ENCODE peak calls at places on chromosome 20, in eight cellular contexts. A is HTR-8/SVneo; G is astrocyte; D is stimulated activated CD8-positive, alpha-beta memory T cell treated with anti-CD3 and anti-CD28 coated beads, Interleukin-4, amount 100 ng/mL, for 4 hours; H is endothelial cell; I is GM23248; S is uterus; W is activated T-cell treated with anti-CD3 and anti-CD28 coated beads for 4 hours. Q is an unnamed sample.

GRCh38 chr20:44349349-44349748 is 6.2 kb upstream of the HNF4A start:
- DNase-seq in I (no peak), A (no peak), G (no peak), W (no peak), H (no peak), D (no peak), S (no peak), Q (no peak)

GRCh38 chr20:51492167-51493092 is 50.1 kb downstream of the NFATC2 start:
- DNase-seq in W (no peak), D (no peak), G (peak; percentile 73), A (no peak), H (peak; percentile 52), I (peak; percentile 57), S (peak; percentile 84), Q (no peak)

GRCh38 chr20:9926476-9926875 is 87.6 kb upstream of the PAK5 start:
- DNase-seq in S (no peak), I (no peak), D (no peak), W (no peak), G (no peak), H (no peak), A (no peak), Q (no peak)

GRCh38 chr20:32390999-32391398 is 32.9 kb downstream of the ASXL1 start:
- DNase-seq in A (no peak), I (no peak), H (no peak), S (no peak), G (no peak), D (no peak), W (no peak), Q (no peak)

GRCh38 chr20:44695295-44696230 is 19.6 kb upstream of the CCN5 start:
- DNase-seq in D (no peak), H (no peak), A (no peak), W (no peak), S (no peak), G (peak; percentile 25), I (peak; percentile 74), Q (peak; percentile 64)

GRCh38 chr20:4076671-4077070 is 61.3 kb upstream of the RNF24 start:
- DNase-seq in H (no peak), G (peak; percentile 96), W (no peak), D (no peak), S (peak; percentile 46), A (peak; percentile 67), I (peak; percentile 90), Q (peak; percentile 84)

GRCh38 chr20:9066196-9066595 is 2.7 kb upstream of the PLCB4 start:
- DNase-seq in S (no peak), I (peak; percentile 26), D (no peak), A (no peak), G (no peak), W (no peak), H (no peak), Q (no peak)

GRCh38 chr20:3896302-3896701 is 7.1 kb downstream of the PANK2 start:
- DNase-seq in H (no peak), W (no peak), A (no peak), D (no peak), I (peak; percentile 64), S (no peak), G (no peak), Q (peak; percentile 17)

GRCh38 chr20:49272654-49273053 is 5.2 kb downstream of the ZNFX1 start:
- DNase-seq in D (no peak), S (no peak), I (no peak), H (no peak), W (no peak), G (no peak), A (no peak), Q (no peak)